ENCODE peak calls at places on chromosomes 2 and 18, in nine cellular contexts. I is colonic mucosa, W is spleen, S is pancreas, J is right atrium auricular region, D is HCT116, E is cardiac fibroblast, P is omental fat pad, L is GM06990. Y is an unnamed sample.

GRCh38 chr2:44833123-44834069 is 108.1 kb upstream of the SIX3 start:
- DNase-seq in I (no peak), W (no peak), S (no peak), J (no peak), D (no peak), E (no peak), P (no peak), L (peak), Y (no peak)

GRCh38 chr18:75208055-75208835 is 694 bp downstream of the PTGR3 start:
- DNase-seq in I (peak), W (peak), S (peak), J (no peak), D (no peak), E (peak), P (no peak), L (peak), Y (peak)

GRCh38 chr18:54717673-54718435 is 110.4 kb upstream of the RAB27B start:
- DNase-seq in I (no peak), W (peak), S (no peak), J (no peak), D (no peak), E (peak), P (no peak), L (peak), Y (no peak)

GRCh38 chr2:73897240-73897583 is 4.4 kb downstream of the ACTG2 start:
- DNase-seq in I (no peak), W (no peak), S (no peak), J (no peak), D (no peak), E (no peak), P (no peak), L (no peak), Y (no peak)

GRCh38 chr18:57359433-57359832 is 7.1 kb downstream of the ST8SIA3 start:
- DNase-seq in I (no peak), W (no peak), S (no peak), J (no peak), D (no peak), E (no peak), P (no peak), L (no peak), Y (no peak)

GRCh38 chr18:2994603-2995432 is 18.1 kb downstream of the LPIN2 start:
- DNase-seq in I (no peak), W (peak), S (no peak), J (no peak), D (no peak), E (no peak), P (no peak), L (peak), Y (no peak)

GRCh38 chr2:238238311-238238765 is 1.5 kb downstream of the HES6 start:
- DNase-seq in I (no peak), W (peak), S (no peak), J (no peak), D (no peak), E (no peak), P (no peak), L (no peak), Y (no peak)

GRCh38 chr2:84846041-84846663 is 34.7 kb downstream of the TRABD2A start:
- DNase-seq in I (no peak), W (no peak), S (no peak), J (no peak), D (no peak), E (peak), P (no peak), L (no peak), Y (no peak)

GRCh38 chr18:825891-826585 is 14.0 kb upstream of the YES1 start:
- DNase-seq in I (no peak), W (no peak), S (no peak), J (no peak), D (no peak), E (no peak), P (no peak), L (no peak), Y (no peak)

GRCh38 chr2:218798767-218799504 is 17.0 kb downstream of the CYP27A1 start:
- DNase-seq in I (no peak), W (no peak), S (no peak), J (no peak), D (no peak), E (peak), P (no peak), L (no peak), Y (no peak)
- TF ChIP-seq CTCF in I (no peak), W (no peak), S (no peak), J (no peak), D (no peak), E (no peak), P (no peak), L (no peak), Y (no peak)

GRCh38 chr2:69026026-69026425 is 13.0 kb downstream of the ANTXR1 start:
- DNase-seq in I (peak), W (no peak), S (peak), J (no peak), D (peak), E (peak), P (no peak), L (peak), Y (no peak)
- TF ChIP-seq CTCF in I (peak), W (peak), S (peak), J (peak), D (peak), E (peak), P (no peak), L (peak), Y (peak)

GRCh38 chr2:172279843-172280242 is 147.5 kb upstream of the ITGA6 start:
- DNase-seq in I (no peak), W (no peak), S (no peak), J (no peak), D (no peak), E (no peak), P (no peak), L (no peak), Y (no peak)
- TF ChIP-seq CTCF in I (no peak), W (no peak), S (no peak), J (no peak), D (no peak), E (no peak), P (no peak), L (no peak), Y (no peak)

DNA sequence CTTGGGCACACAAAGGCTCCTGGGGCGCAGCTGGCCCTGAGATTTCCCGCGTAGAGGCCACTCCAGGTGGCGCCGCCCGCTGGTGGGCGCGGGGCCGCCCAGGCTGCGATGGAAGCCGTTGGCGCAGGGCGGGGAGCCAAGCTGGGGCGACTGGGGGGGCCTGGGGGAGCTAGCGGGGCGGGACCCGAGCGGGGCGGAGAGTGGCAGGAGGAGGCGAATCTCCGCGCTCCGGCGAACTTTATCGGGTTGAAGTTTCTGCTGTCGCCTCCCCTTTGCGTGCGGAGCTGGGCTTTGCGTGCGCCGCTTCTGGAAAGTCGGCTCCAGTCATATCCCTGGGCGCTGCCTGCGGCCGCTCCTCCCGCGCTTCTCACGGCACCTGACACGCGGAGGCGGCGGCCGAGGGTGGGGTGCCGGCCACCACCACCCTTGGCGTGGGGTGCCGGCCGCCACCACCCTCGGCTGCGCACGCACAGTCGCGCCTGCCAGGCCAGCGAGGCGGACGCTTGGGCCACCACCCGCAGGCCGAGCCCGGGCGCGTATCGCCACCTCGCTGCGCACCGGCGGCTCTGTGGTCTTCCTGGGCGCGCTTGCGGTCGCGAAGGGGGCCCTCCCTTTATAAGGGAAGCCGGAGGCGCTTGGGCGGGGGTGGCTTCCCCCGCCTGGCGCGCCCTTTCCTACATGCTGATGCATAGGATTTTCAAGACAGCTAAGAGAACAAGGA is 919 bp upstream of the CYP1B1 start:
- DNase-seq in I (peak), W (peak), S (peak), J (peak), D (peak), E (peak), P (no peak), L (peak), Y (peak)
- TF ChIP-seq CTCF in I (peak), W (peak), S (no peak), J (peak), D (no peak), E (no peak), P (no peak), L (peak), Y (peak)

GRCh38 chr2:61176755-61177726 is 15.1 kb downstream of the C2orf74 start:
- DNase-seq in I (peak), W (peak), S (peak), J (peak), D (peak), E (peak), P (peak), L (peak), Y (peak)
- TF ChIP-seq CTCF in I (no peak), W (peak), S (no peak), J (peak), D (no peak), E (no peak), P (no peak), L (peak), Y (no peak)

GRCh38 chr2:214293593-214293992 is 117.3 kb upstream of the VWC2L start:
- DNase-seq in I (no peak), W (no peak), S (no peak), J (no peak), D (no peak), E (no peak), P (no peak), L (no peak), Y (no peak)
- TF ChIP-seq CTCF in I (no peak), W (no peak), S (no peak), J (no peak), D (no peak), E (no peak), P (no peak), L (no peak), Y (no peak)

GRCh38 chr2:127024769-127025356 is 82.1 kb downstream of the BIN1 start:
- DNase-seq in I (peak), W (peak), S (no peak), J (no peak), D (no peak), E (peak), P (no peak), L (no peak), Y (peak)
- TF ChIP-seq CTCF in I (no peak), W (no peak), S (no peak), J (no peak), D (no peak), E (peak), P (no peak), L (no peak), Y (peak)

DNA sequence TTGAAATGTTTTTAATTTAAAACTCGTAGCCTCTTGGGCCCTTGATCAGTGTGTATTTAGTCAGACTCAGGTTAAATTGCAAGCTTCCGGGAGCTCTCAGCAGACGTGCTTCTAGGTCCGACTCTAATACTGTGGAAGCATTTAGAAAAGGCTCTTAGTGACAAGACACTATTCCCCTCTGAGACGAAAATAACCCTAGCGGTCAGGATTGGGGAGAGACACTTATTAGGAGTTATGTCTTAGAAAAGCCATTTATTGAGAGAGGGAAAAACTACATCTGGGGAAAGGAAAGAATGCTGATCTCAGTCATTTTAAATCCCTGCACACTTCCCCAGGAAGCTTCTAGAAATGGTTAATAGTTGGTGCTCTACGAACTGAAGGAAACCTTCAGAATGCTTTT is 110.5 kb upstream of the NCK2 start:
- DNase-seq in I (no peak), W (no peak), S (no peak), J (peak), D (no peak), E (no peak), P (no peak), L (no peak), Y (no peak)
- TF ChIP-seq CTCF in I (no peak), W (no peak), S (no peak), J (no peak), D (peak), E (no peak), P (no peak), L (no peak), Y (no peak)

GRCh38 chr2:31440764-31441163 is 26.2 kb upstream of the XDH start:
- DNase-seq in I (no peak), W (no peak), S (no peak), J (no peak), D (no peak), E (peak), P (no peak), L (no peak), Y (no peak)

GRCh38 chr2:31429759-31430438 is 15.4 kb upstream of the XDH start:
- DNase-seq in I (no peak), W (no peak), S (peak), J (no peak), D (peak), E (no peak), P (no peak), L (no peak), Y (no peak)

GRCh38 chr2:31430439-31431165 is 16.1 kb upstream of the XDH start:
- DNase-seq in I (no peak), W (no peak), S (no peak), J (no peak), D (no peak), E (no peak), P (no peak), L (no peak), Y (no peak)

GRCh38 chr2:31433541-31433940 is 19.0 kb upstream of the XDH start:
- DNase-seq in I (no peak), W (no peak), S (no peak), J (no peak), D (no peak), E (no peak), P (no peak), L (no peak), Y (no peak)

DNA sequence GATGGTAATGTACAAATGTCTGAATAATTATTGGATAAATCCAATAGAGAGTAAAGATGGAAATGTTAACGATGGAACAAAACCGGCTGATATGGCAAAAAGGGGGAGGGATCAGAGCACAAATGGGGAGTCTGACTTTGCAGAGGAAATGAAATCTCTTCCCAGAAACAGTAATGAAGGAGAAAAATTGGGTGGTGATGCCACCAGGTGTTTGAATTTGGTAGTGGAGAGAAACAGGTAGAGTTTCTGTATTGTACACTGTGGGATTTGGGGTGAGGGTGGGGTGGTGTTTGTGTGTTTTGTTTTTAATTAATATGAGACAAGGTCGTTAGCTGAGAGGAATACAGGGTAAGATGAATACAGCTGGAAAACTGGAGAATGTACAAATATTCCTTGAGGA is 20.4 kb upstream of the XDH start:
- DNase-seq in I (no peak), W (no peak), S (no peak), J (no peak), D (no peak), E (no peak), P (no peak), L (no peak), Y (no peak)
- TF ChIP-seq CTCF in I (no peak), W (no peak), S (no peak), J (no peak), D (peak), E (peak), P (no peak), L (peak), Y (no peak)

Y was measured in upper lobe of right lung.